ENCODE peak calls at places on chromosomes 7 and 10, in nine cellular contexts. R is mammary epithelial cell, T is GM23338, H is heart right ventricle, V is astrocyte of the spinal cord, M is mucosa of descending colon, W is HCT116, O is A549, E is endothelial cell. K is an unnamed sample.

GRCh38 chr7:157568785-157569584 is 232.2 kb downstream of the DNAJB6 start:
- DNase-seq in R (peak; percentile 1), T (peak; percentile 56), H (peak; percentile 66), V (peak; percentile 41), M (peak; percentile 40), W (no peak), O (no peak), E (no peak), K (no peak)

GRCh38 chr10:20874261-20874660 is 22.9 kb downstream of the NEBL start:
- DNase-seq in R (no peak), T (no peak), H (no peak), V (no peak), M (no peak), W (no peak), O (no peak), E (no peak), K (no peak)

GRCh38 chr7:96004598-96004997 is 232.2 kb downstream of the DYNC1I1 start:
- DNase-seq in R (no peak), T (no peak), H (no peak), V (peak; percentile 6), M (no peak), W (no peak), O (no peak), E (no peak), K (peak; percentile 53)

GRCh38 chr10:105189464-105189800 is 548.3 kb downstream of the SORCS3 start:
- DNase-seq in R (peak; percentile 56), T (no peak), H (no peak), V (peak; percentile 68), M (no peak), W (no peak), O (no peak), E (no peak), K (no peak)

GRCh38 chr7:47812460-47813136 is 135.7 kb downstream of the PKD1L1 start:
- DNase-seq in R (no peak), T (no peak), H (no peak), V (no peak), M (no peak), W (no peak), O (no peak), E (no peak), K (no peak)

GRCh38 chr10:103416436-103417147 is 20.2 kb downstream of the PDCD11 start:
- DNase-seq in R (peak; percentile 19), T (peak; percentile 62), H (peak; percentile 67), V (peak; percentile 50), M (peak; percentile 90), W (peak; percentile 58), O (peak; percentile 70), E (peak; percentile 56), K (peak; percentile 83)

GRCh38 chr7:159141159-159141558 is 3.5 kb downstream of the VIPR2 start:
- DNase-seq in R (no peak), T (no peak), H (no peak), V (no peak), M (no peak), W (no peak), O (no peak), E (no peak), K (no peak)

GRCh38 chr7:134415700-134416099 is 43.2 kb downstream of the AKR1B1 start:
- DNase-seq in R (no peak), T (no peak), H (no peak), V (no peak), M (no peak), W (no peak), O (no peak), E (no peak), K (no peak)

GRCh38 chr7:111752022-111752582 is 189.8 kb upstream of the IMMP2L start:
- DNase-seq in R (peak; percentile 30), T (peak; percentile 84), H (peak; percentile 53), V (peak; percentile 52), M (peak; percentile 58), W (peak; percentile 21), O (peak; percentile 52), E (peak; percentile 79), K (peak; percentile 80)

GRCh38 chr7:130273863-130274262 is 7.2 kb downstream of the CPA2 start:
- DNase-seq in R (no peak), T (peak; percentile 58), H (peak; percentile 37), V (peak; percentile 47), M (peak; percentile 13), W (no peak), O (no peak), E (peak; percentile 10), K (no peak)
- TF ChIP-seq CTCF in R (no peak), T (no peak), H (no peak), V (no peak), M (no peak), W (no peak), O (no peak), E (no peak), K (no peak)

GRCh38 chr7:29924006-29924405 is 65.6 kb downstream of the SCRN1 start:
- DNase-seq in R (no peak), T (peak; percentile 21), H (no peak), V (no peak), M (no peak), W (no peak), O (no peak), E (no peak), K (no peak)
- TF ChIP-seq CTCF in R (no peak), T (peak; percentile 13), H (no peak), V (no peak), M (no peak), W (no peak), O (no peak), E (no peak), K (no peak)

GRCh38 chr7:101058355-101058754 is 26.9 kb upstream of the TRIM56 start:
- DNase-seq in R (peak; percentile 8), T (peak; percentile 78), H (peak; percentile 69), V (peak; percentile 61), M (peak; percentile 70), W (peak; percentile 8), O (peak; percentile 51), E (peak; percentile 78), K (peak; percentile 74)
- TF ChIP-seq CTCF in R (no peak), T (peak; percentile 1), H (no peak), V (no peak), M (no peak), W (no peak), O (no peak), E (no peak), K (no peak)

DNA sequence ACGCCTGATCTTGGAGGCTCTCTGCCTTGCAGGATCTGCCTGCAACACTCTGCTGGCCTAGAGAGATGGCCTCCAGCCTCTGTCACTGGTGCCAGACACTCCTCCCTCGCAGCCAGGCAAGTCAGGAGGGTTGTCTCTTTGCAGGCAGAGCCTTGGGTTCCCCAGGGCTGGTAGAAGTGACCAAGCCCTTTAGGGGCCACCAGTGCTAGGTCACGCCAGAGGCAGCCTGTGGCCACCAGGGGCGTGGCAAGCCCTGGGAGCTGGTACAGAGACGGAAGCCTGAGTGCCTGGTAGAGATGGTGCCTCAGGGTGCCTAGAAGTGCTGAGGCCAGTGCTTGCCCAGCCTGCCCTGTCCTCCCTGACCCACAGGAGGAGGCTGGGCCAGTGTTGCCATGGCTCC is 9.1 kb downstream of the ADCYAP1R1 start:
- DNase-seq in R (no peak), T (peak; percentile 57), H (no peak), V (no peak), M (no peak), W (no peak), O (peak; percentile 9), E (no peak), K (peak; percentile 51)
- TF ChIP-seq CTCF in R (no peak), T (peak; percentile 48), H (no peak), V (no peak), M (no peak), W (peak; percentile 46), O (no peak), E (no peak), K (no peak)

DNA sequence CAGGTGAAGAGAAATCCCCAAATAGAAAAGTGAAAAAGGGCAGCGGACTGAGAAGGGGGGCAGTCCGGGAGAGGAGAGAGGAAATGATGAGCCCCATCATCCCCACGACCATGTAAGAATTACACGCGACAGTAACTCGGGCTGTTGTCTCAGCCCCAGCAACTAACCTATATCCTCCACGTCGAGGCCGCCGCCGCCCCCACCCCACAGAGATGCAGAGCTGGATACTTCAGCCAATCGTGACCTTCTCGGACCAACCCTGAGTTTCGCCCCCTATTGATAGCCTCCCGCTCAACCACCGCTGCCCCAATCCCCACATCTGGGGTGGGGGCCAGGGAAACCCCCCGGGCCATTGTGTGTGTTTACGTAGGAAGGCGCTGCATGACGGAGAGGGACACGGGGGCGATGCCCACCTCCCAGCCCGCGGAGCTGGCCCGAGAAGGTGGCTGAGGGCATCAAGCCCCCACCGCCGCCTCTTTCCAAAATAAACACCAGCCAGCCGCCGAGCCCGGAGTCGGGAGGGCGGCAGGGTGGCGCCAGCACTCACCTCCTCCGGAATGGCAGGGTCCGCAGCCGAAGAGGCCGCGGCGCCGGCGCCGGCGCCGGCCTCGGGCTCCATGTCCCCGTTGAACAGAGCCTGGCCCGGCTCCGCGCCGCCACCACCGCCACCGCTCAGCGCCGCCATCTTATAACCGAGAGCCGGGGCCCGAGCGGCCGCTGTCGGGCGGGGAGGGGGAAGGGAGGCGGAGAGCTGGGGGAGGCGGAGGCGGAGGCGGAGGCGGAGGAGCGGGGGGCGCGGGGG is 509 bp downstream of the BRAF start:
- DNase-seq in R (peak; percentile 60), T (peak; percentile 92), H (peak; percentile 76), V (peak; percentile 55), M (peak; percentile 78), W (peak; percentile 32), O (peak; percentile 77), E (peak; percentile 75), K (peak; percentile 81)
- TF ChIP-seq CTCF in R (no peak), T (peak; percentile 67), H (no peak), V (peak; percentile 57), M (no peak), W (peak; percentile 57), O (peak; percentile 51), E (peak; percentile 29), K (peak; percentile 44)

K was measured in osteoblast.